ENCODE peak calls at places on chromosome 12, in six cellular contexts. I is A549, W is K562, Q is HepG2, N is endothelial cell of umbilical vein, C is GM12878. L is an unnamed sample.

GRCh38 chr12:97142737-97143450 is 235.8 kb downstream of the NEDD1 start:
- DNase-seq in C (no peak), N (peak), I (no peak), W (no peak), Q (no peak), L (no peak)

GRCh38 chr12:94649349-94650142 is 811 bp downstream of the TMCC3 start:
- DNase-seq in W (no peak), C (no peak), N (peak), I (peak), Q (no peak), L (peak)

GRCh38 chr12:97594236-97594635 is 131.6 kb downstream of the RMST start:
- DNase-seq in W (no peak), C (no peak), N (no peak), I (no peak), Q (no peak), L (no peak)

GRCh38 chr12:2273288-2273687 is 220.5 kb downstream of the CACNA1C start:
- DNase-seq in N (no peak), Q (no peak), I (no peak), C (no peak), W (no peak), L (no peak)

GRCh38 chr12:114628199-114628598 is 55.8 kb downstream of the TBX3 start:
- DNase-seq in C (no peak), N (no peak), Q (peak), W (no peak), I (no peak), L (no peak)

GRCh38 chr12:94621662-94622359 is 28.5 kb downstream of the TMCC3 start:
- DNase-seq in Q (no peak), W (no peak), C (peak), I (no peak), N (peak), L (no peak)

GRCh38 chr12:53063708-53064612 is 14.1 kb downstream of the TNS2 start:
- DNase-seq in W (no peak), N (no peak), C (no peak), I (no peak), Q (no peak), L (no peak)

GRCh38 chr12:58268080-58268479 is 326.7 kb downstream of the ATP23 start:
- DNase-seq in Q (no peak), W (no peak), N (peak), I (no peak), C (no peak), L (no peak)

GRCh38 chr12:89225808-89226368 is 126.4 kb downstream of the DUSP6 start:
- DNase-seq in N (peak), C (no peak), W (no peak), I (no peak), Q (no peak), L (peak)

GRCh38 chr12:125185311-125185739 is 120.1 kb downstream of the AACS start:
- DNase-seq in Q (no peak), N (no peak), W (peak), C (no peak), I (no peak), L (no peak)

GRCh38 chr12:100796616-100797015 is 2.0 kb downstream of the ANO4 start:
- DNase-seq in W (no peak), C (no peak), I (no peak), Q (no peak), N (no peak), L (no peak)

GRCh38 chr12:14950982-14951746 is 10.2 kb downstream of the ARHGDIB start:
- DNase-seq in I (no peak), C (no peak), N (no peak), Q (peak), W (no peak), L (no peak)

GRCh38 chr12:32907898-32908476 is 11.4 kb upstream of the PKP2 start:
- DNase-seq in Q (no peak), C (no peak), I (no peak), N (no peak), W (no peak), L (no peak)

GRCh38 chr12:6843118-6843902 is 2.6 kb downstream of the GNB3 start:
- DNase-seq in N (no peak), Q (no peak), I (no peak), C (no peak), W (peak), L (peak)

GRCh38 chr12:12474931-12475485 is 87.7 kb downstream of the DUSP16 start:
- DNase-seq in C (peak), W (peak), I (no peak), Q (no peak), N (peak), L (peak)
- TF ChIP-seq MYC in C (no peak), W (no peak), I (no peak), Q (no peak), N (no peak), L (no peak)

DNA sequence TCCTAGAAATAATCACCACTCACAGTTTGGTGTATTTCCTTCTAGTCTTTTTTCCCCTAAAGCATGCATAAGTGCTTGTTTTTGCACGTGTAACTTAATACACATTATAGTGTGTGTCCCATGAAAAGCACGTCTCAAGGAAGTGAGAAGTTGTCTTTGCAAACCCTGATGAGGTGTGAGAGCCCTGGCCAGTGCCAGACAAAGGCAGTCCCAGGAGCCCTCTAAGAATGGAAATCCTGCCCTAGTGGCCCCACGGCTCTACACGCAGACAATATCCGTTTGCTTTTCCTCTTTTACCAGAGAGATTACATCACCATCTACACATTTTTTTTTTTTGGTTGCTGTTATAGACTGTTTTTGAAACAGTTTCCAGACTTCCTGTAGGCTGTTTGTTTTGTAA is 85.5 kb upstream of the FZD10 start:
- DNase-seq in I (no peak), C (no peak), W (no peak), N (no peak), Q (no peak), L (no peak)
- TF ChIP-seq POLR2A in I (no peak), C (no peak), W (no peak), N (no peak), Q (no peak), L (no peak)

GRCh38 chr12:113459981-113460380 is 11.7 kb downstream of the LHX5 start:
- DNase-seq in C (no peak), N (no peak), I (no peak), Q (no peak), W (no peak), L (no peak)

GRCh38 chr12:113462880-113463745 is 8.6 kb downstream of the LHX5 start:
- DNase-seq in W (no peak), I (no peak), Q (no peak), C (no peak), N (no peak), L (no peak)

GRCh38 chr12:113462117-113462774 is 9.4 kb downstream of the LHX5 start:
- DNase-seq in N (peak), W (peak), C (no peak), I (peak), Q (peak), L (peak)

GRCh38 chr12:113463746-113464743 is 7.6 kb downstream of the LHX5 start:
- DNase-seq in Q (no peak), W (no peak), I (no peak), N (no peak), C (no peak), L (no peak)

GRCh38 chr12:113461666-113462065 is 10.0 kb downstream of the LHX5 start:
- DNase-seq in Q (peak), W (peak), I (peak), C (no peak), N (no peak), L (peak)
- TF ChIP-seq MYC in Q (no peak), W (no peak), I (no peak), C (no peak), N (no peak), L (no peak)

GRCh38 chr12:111446044-111446581 is 40.4 kb downstream of the SH2B3 start:
- DNase-seq in I (no peak), C (no peak), N (peak), W (peak), Q (no peak), L (peak)
- TF ChIP-seq POLR2A in I (no peak), C (no peak), N (peak), W (no peak), Q (peak), L (no peak)